ENCODE peak calls at places on chromosomes 5 and 9, in four cellular contexts. U is GM19239, O is dorsolateral prefrontal cortex, R is coronary artery. E is an unnamed sample.

GRCh38 chr9:124810513-124811355 is 33.8 kb downstream of the OLFML2A start:
- DNase-seq in R (peak), U (no peak), O (no peak), E (no peak)

GRCh38 chr5:169805527-169805934 is 168.5 kb downstream of the DOCK2 start:
- DNase-seq in U (peak), O (no peak), R (no peak), E (no peak)

GRCh38 chr9:133105461-133105770 is 15.6 kb downstream of the RALGDS start:
- DNase-seq in R (peak), U (no peak), O (no peak), E (no peak)

GRCh38 chr9:18122156-18122555 is 351.8 kb upstream of the ADAMTSL1 start:
- DNase-seq in O (no peak), U (no peak), R (no peak), E (no peak)

GRCh38 chr9:80498165-80498564 is 926.4 kb downstream of the TLE4 start:
- DNase-seq in U (no peak), O (no peak), R (no peak), E (no peak)

GRCh38 chr9:134768332-134769083 is 112.1 kb upstream of the FCN2 start:
- DNase-seq in R (no peak), O (peak), U (no peak), E (no peak)

GRCh38 chr9:126805546-126806262 is 864 bp downstream of the ZBTB43 start:
- DNase-seq in O (no peak), U (peak), R (no peak), E (no peak)

GRCh38 chr5:154721476-154722058 is 33.6 kb upstream of the LARP1 start:
- DNase-seq in R (no peak), U (no peak), O (no peak), E (no peak)

GRCh38 chr9:130731355-130731754 is 37.8 kb downstream of the EXOSC2 start:
- DNase-seq in O (no peak), U (no peak), R (no peak), E (no peak)

GRCh38 chr9:19085295-19085694 is 17.4 kb downstream of the HAUS6 start:
- DNase-seq in R (no peak), U (no peak), O (no peak), E (no peak)

GRCh38 chr5:159571501-159572244 is 241.4 kb upstream of the IL12B start:
- DNase-seq in O (no peak), R (no peak), U (no peak), E (no peak)

GRCh38 chr9:128689820-128690683 is 1.0 kb downstream of the SET start:
- DNase-seq in R (no peak), O (no peak), U (peak), E (no peak)

GRCh38 chr5:133483406-133484090 is 128.8 kb downstream of the FSTL4 start:
- DNase-seq in U (no peak), O (no peak), R (peak), E (no peak)

GRCh38 chr9:113547501-113547900 is 84.0 kb downstream of the RGS3 start:
- DNase-seq in R (no peak), U (no peak), O (peak), E (no peak)

GRCh38 chr5:180287404-180287803 is 4.5 kb downstream of the MAPK9 start:
- DNase-seq in U (no peak), O (no peak), R (no peak), E (no peak)

GRCh38 chr9:133205996-133206931 is 2.8 kb downstream of the OBP2B start:
- DNase-seq in R (no peak), O (no peak), U (no peak), E (peak)

GRCh38 chr5:157918811-157919742 is 60.1 kb upstream of the CLINT1 start:
- DNase-seq in R (no peak), U (no peak), O (no peak), E (no peak)

GRCh38 chr9:35396560-35397215 is 93.2 kb upstream of the RUSC2 start:
- DNase-seq in U (no peak), O (no peak), R (no peak), E (peak)

GRCh38 chr5:30343707-30344106 is 849.8 kb upstream of the CDH6 start:
- DNase-seq in O (no peak), R (no peak), U (no peak), E (no peak)

GRCh38 chr5:168086736-168087135 is 204.7 kb upstream of the WWC1 start:
- DNase-seq in R (no peak), O (no peak), U (no peak), E (no peak)

GRCh38 chr5:1594336-1595106 is 70.8 kb upstream of the LPCAT1 start:
- DNase-seq in O (peak), R (no peak), U (peak), E (no peak)